ENCODE peak calls at places on chromosomes 1 and 21, in five cellular contexts. One of them, this sample, is unnamed.

GRCh38 chr1:88595355-88595754 is 88.7 kb upstream of the PKN2 start:
- DNase-seq in bronchial epithelial cell: peak; percentile 64
- DNase-seq in activated naive CD4-positive, alpha-beta T cell treated with anti-CD3 and anti-CD28 coated beads, Interleukin-2, amount 10 ng/mL, durations not matched to agents 7 days and 5 days: no peak
- DNase-seq in transverse colon: no peak
- DNase-seq in Right ventricle myocardium superior: no peak
- DNase-seq in this sample: no peak

GRCh38 chr1:76103034-76103433 is 28.5 kb downstream of the ST6GALNAC3 start:
- DNase-seq in Right ventricle myocardium superior: no peak
- DNase-seq in activated naive CD4-positive, alpha-beta T cell treated with anti-CD3 and anti-CD28 coated beads, Interleukin-2, amount 10 ng/mL, durations not matched to agents 7 days and 5 days: no peak
- DNase-seq in transverse colon: no peak
- DNase-seq in bronchial epithelial cell: no peak
- DNase-seq in this sample: no peak

GRCh38 chr1:234570336-234570735 is 39.6 kb downstream of the IRF2BP2 start:
- DNase-seq in activated naive CD4-positive, alpha-beta T cell treated with anti-CD3 and anti-CD28 coated beads, Interleukin-2, amount 10 ng/mL, durations not matched to agents 7 days and 5 days: no peak
- DNase-seq in bronchial epithelial cell: no peak
- DNase-seq in transverse colon: no peak
- DNase-seq in Right ventricle myocardium superior: no peak
- DNase-seq in this sample: no peak

GRCh38 chr1:10252508-10252907 is 42.1 kb downstream of the KIF1B start:
- DNase-seq in transverse colon: peak; percentile 14
- DNase-seq in bronchial epithelial cell: peak; percentile 52
- DNase-seq in activated naive CD4-positive, alpha-beta T cell treated with anti-CD3 and anti-CD28 coated beads, Interleukin-2, amount 10 ng/mL, durations not matched to agents 7 days and 5 days: no peak
- DNase-seq in Right ventricle myocardium superior: no peak
- DNase-seq in this sample: no peak

GRCh38 chr1:214277704-214278635 is 3.0 kb upstream of the SMYD2 start:
- DNase-seq in bronchial epithelial cell: no peak
- DNase-seq in transverse colon: no peak
- DNase-seq in activated naive CD4-positive, alpha-beta T cell treated with anti-CD3 and anti-CD28 coated beads, Interleukin-2, amount 10 ng/mL, durations not matched to agents 7 days and 5 days: no peak
- DNase-seq in Right ventricle myocardium superior: no peak
- DNase-seq in this sample: no peak

GRCh38 chr1:17403081-17403480 is 31.1 kb downstream of the PADI6 start:
- DNase-seq in transverse colon: no peak
- DNase-seq in bronchial epithelial cell: peak; percentile 78
- DNase-seq in activated naive CD4-positive, alpha-beta T cell treated with anti-CD3 and anti-CD28 coated beads, Interleukin-2, amount 10 ng/mL, durations not matched to agents 7 days and 5 days: no peak
- DNase-seq in Right ventricle myocardium superior: no peak
- DNase-seq in this sample: no peak

GRCh38 chr1:173467426-173467825 is 9.7 kb upstream of the PRDX6 start:
- DNase-seq in activated naive CD4-positive, alpha-beta T cell treated with anti-CD3 and anti-CD28 coated beads, Interleukin-2, amount 10 ng/mL, durations not matched to agents 7 days and 5 days: no peak
- DNase-seq in Right ventricle myocardium superior: no peak
- DNase-seq in bronchial epithelial cell: no peak
- DNase-seq in transverse colon: no peak
- DNase-seq in this sample: no peak

GRCh38 chr1:29682918-29683314 is 446.6 kb downstream of the PTPRU start:
- DNase-seq in Right ventricle myocardium superior: no peak
- DNase-seq in transverse colon: no peak
- DNase-seq in bronchial epithelial cell: no peak
- DNase-seq in activated naive CD4-positive, alpha-beta T cell treated with anti-CD3 and anti-CD28 coated beads, Interleukin-2, amount 10 ng/mL, durations not matched to agents 7 days and 5 days: no peak
- DNase-seq in this sample: no peak

GRCh38 chr21:39016740-39017315 is 166.4 kb downstream of the PSMG1 start:
- DNase-seq in transverse colon: peak; percentile 35
- DNase-seq in activated naive CD4-positive, alpha-beta T cell treated with anti-CD3 and anti-CD28 coated beads, Interleukin-2, amount 10 ng/mL, durations not matched to agents 7 days and 5 days: no peak
- DNase-seq in bronchial epithelial cell: no peak
- DNase-seq in Right ventricle myocardium superior: no peak
- DNase-seq in this sample: peak; percentile 59